ENCODE peak calls at places on chromosome 18, in ten cellular contexts. B is upper lobe of right lung, N is fibroblast of pulmonary artery, R is fibroblast of the aortic adventitia, Y is BE2C, O is AG10803, L is colonic mucosa, V is breast epithelium, U is transverse colon, T is AG04450. G is an unnamed sample.

GRCh38 chr18:21669736-21670135 is 34.8 kb downstream of the ABHD3 start:
- DNase-seq in B (no peak), N (no peak), R (no peak), Y (no peak), O (no peak), L (peak), V (no peak), U (peak), T (no peak), G (no peak)

GRCh38 chr18:23131693-23132319 is 3.5 kb upstream of the CABLES1 start:
- DNase-seq in B (no peak), N (peak), R (peak), Y (peak), O (peak), L (peak), V (no peak), U (peak), T (peak), G (peak)

GRCh38 chr18:26621161-26622026 is 73.0 kb upstream of the KCTD1 start:
- DNase-seq in B (peak), N (peak), R (peak), Y (peak), O (no peak), L (peak), V (no peak), U (peak), T (no peak), G (peak)

GRCh38 chr18:39523281-39523680 is 1957.7 kb upstream of the CELF4 start:
- DNase-seq in B (no peak), N (peak), R (peak), Y (no peak), O (peak), L (no peak), V (no peak), U (no peak), T (peak), G (peak)

GRCh38 chr18:29181151-29181901 is 1004.4 kb upstream of the CDH2 start:
- DNase-seq in B (no peak), N (peak), R (peak), Y (no peak), O (peak), L (no peak), V (no peak), U (no peak), T (peak), G (peak)

GRCh38 chr18:36247036-36247435 is 50.5 kb upstream of the FHOD3 start:
- DNase-seq in B (no peak), N (no peak), R (no peak), Y (no peak), O (no peak), L (no peak), V (no peak), U (no peak), T (no peak), G (no peak)

GRCh38 chr18:26614374-26614773 is 66.0 kb upstream of the KCTD1 start:
- DNase-seq in B (no peak), N (no peak), R (no peak), Y (no peak), O (no peak), L (no peak), V (no peak), U (no peak), T (no peak), G (no peak)

GRCh38 chr18:59783138-59783537 is 85.9 kb upstream of the CCBE1 start:
- DNase-seq in B (no peak), N (peak), R (peak), Y (peak), O (peak), L (no peak), V (no peak), U (no peak), T (no peak), G (peak)

GRCh38 chr18:22267697-22268096 is 98.3 kb downstream of the GATA6 start:
- DNase-seq in B (no peak), N (peak), R (no peak), Y (no peak), O (no peak), L (no peak), V (no peak), U (no peak), T (no peak), G (peak)

GRCh38 chr18:3851159-3851558 is 401.2 kb downstream of the TGIF1 start:
- DNase-seq in B (no peak), N (no peak), R (no peak), Y (no peak), O (no peak), L (no peak), V (no peak), U (no peak), T (no peak), G (peak)

GRCh38 chr18:26383454-26384270 is 157.4 kb downstream of the TAF4B start:
- DNase-seq in B (no peak), N (peak), R (peak), Y (no peak), O (peak), L (no peak), V (no peak), U (no peak), T (no peak), G (peak)

GRCh38 chr18:59742325-59743111 is 45.3 kb upstream of the CCBE1 start:
- DNase-seq in B (peak), N (peak), R (peak), Y (no peak), O (peak), L (no peak), V (no peak), U (no peak), T (no peak), G (peak)

GRCh38 chr18:26655010-26655613 is 106.8 kb upstream of the KCTD1 start:
- DNase-seq in B (no peak), N (peak), R (peak), Y (no peak), O (peak), L (peak), V (no peak), U (no peak), T (no peak), G (peak)

GRCh38 chr18:79857082-79857661 is 59.4 kb downstream of the KCNG2 start:
- DNase-seq in B (peak), N (peak), R (peak), Y (no peak), O (peak), L (peak), V (peak), U (no peak), T (no peak), G (peak)

GRCh38 chr18:27411911-27412310 is 226.8 kb upstream of the CHST9 start:
- DNase-seq in B (no peak), N (peak), R (peak), Y (no peak), O (no peak), L (no peak), V (no peak), U (no peak), T (no peak), G (peak)

GRCh38 chr18:73365018-73365417 is 497.2 kb upstream of the NETO1 start:
- DNase-seq in B (no peak), N (peak), R (peak), Y (no peak), O (peak), L (no peak), V (no peak), U (no peak), T (peak), G (peak)

GRCh38 chr18:46590103-46590502 is 66.9 kb downstream of the LOXHD1 start:
- DNase-seq in B (no peak), N (no peak), R (no peak), Y (no peak), O (no peak), L (no peak), V (no peak), U (no peak), T (no peak), G (no peak)

GRCh38 chr18:58429442-58429841 is 199.4 kb downstream of the ALPK2 start:
- DNase-seq in B (no peak), N (no peak), R (no peak), Y (no peak), O (no peak), L (no peak), V (no peak), U (no peak), T (no peak), G (no peak)

GRCh38 chr18:29840101-29840500 is 1202.4 kb downstream of the DSC3 start:
- DNase-seq in B (no peak), N (peak), R (peak), Y (no peak), O (peak), L (no peak), V (no peak), U (no peak), T (no peak), G (peak)

GRCh38 chr18:74524097-74524496 is 10.2 kb upstream of the CNDP1 start:
- DNase-seq in B (peak), N (no peak), R (no peak), Y (no peak), O (no peak), L (no peak), V (no peak), U (peak), T (no peak), G (no peak)

GRCh38 chr18:23943104-23943503 is 71.5 kb upstream of the TTC39C start:
- DNase-seq in B (no peak), N (no peak), R (no peak), Y (no peak), O (no peak), L (no peak), V (no peak), U (no peak), T (no peak), G (no peak)

GRCh38 chr18:59265246-59266018 is 7.8 kb downstream of the RAX start:
- DNase-seq in B (no peak), N (no peak), R (no peak), Y (peak), O (no peak), L (no peak), V (no peak), U (no peak), T (no peak), G (no peak)

GRCh38 chr18:22489694-22490093 is 72.0 kb upstream of the CTAGE1 start:
- DNase-seq in B (no peak), N (peak), R (peak), Y (no peak), O (peak), L (peak), V (no peak), U (no peak), T (no peak), G (peak)

GRCh38 chr18:79845164-79845563 is 47.4 kb downstream of the KCNG2 start:
- DNase-seq in B (no peak), N (no peak), R (no peak), Y (no peak), O (no peak), L (no peak), V (no peak), U (no peak), T (no peak), G (no peak)

GRCh38 chr18:24860978-24861680 is 400.7 kb downstream of the HRH4 start:
- DNase-seq in B (no peak), N (no peak), R (no peak), Y (no peak), O (no peak), L (no peak), V (no peak), U (no peak), T (no peak), G (no peak)

GRCh38 chr18:58758606-58759005 is 87.3 kb downstream of the MALT1 start:
- DNase-seq in B (no peak), N (no peak), R (no peak), Y (no peak), O (no peak), L (peak), V (no peak), U (no peak), T (no peak), G (no peak)

GRCh38 chr18:13260114-13260926 is 41.8 kb downstream of the LDLRAD4 start:
- DNase-seq in B (peak), N (peak), R (no peak), Y (no peak), O (no peak), L (no peak), V (no peak), U (no peak), T (no peak), G (no peak)

GRCh38 chr18:55422456-55423185 is 165.4 kb downstream of the TCF4 start:
- DNase-seq in B (no peak), N (peak), R (peak), Y (peak), O (peak), L (peak), V (no peak), U (peak), T (no peak), G (peak)

GRCh38 chr18:55420665-55420964 is 167.4 kb downstream of the TCF4 start:
- DNase-seq in B (no peak), N (no peak), R (no peak), Y (no peak), O (no peak), L (no peak), V (no peak), U (no peak), T (no peak), G (no peak)

GRCh38 chr18:55420977-55421611 is 166.9 kb downstream of the TCF4 start:
- DNase-seq in B (no peak), N (no peak), R (peak), Y (no peak), O (no peak), L (no peak), V (no peak), U (no peak), T (no peak), G (no peak)

GRCh38 chr18:55419939-55420664 is 167.9 kb downstream of the TCF4 start:
- DNase-seq in B (no peak), N (no peak), R (peak), Y (no peak), O (peak), L (no peak), V (no peak), U (no peak), T (no peak), G (no peak)

GRCh38 chr18:55421612-55422381 is 166.2 kb downstream of the TCF4 start:
- DNase-seq in B (no peak), N (peak), R (peak), Y (peak), O (peak), L (no peak), V (no peak), U (no peak), T (no peak), G (peak)
- H3K4me3 ChIP-seq in B (peak), N (peak), R (peak), Y (peak), O (peak), L (no peak), V (peak), U (peak), T (peak), G (peak)

GRCh38 chr18:48700222-48700845 is 161.5 kb downstream of the CTIF start:
- DNase-seq in B (no peak), N (no peak), R (no peak), Y (no peak), O (no peak), L (no peak), V (no peak), U (no peak), T (no peak), G (no peak)

GRCh38 chr18:48703418-48703817 is 164.6 kb downstream of the CTIF start:
- DNase-seq in B (no peak), N (no peak), R (no peak), Y (no peak), O (no peak), L (no peak), V (no peak), U (no peak), T (no peak), G (no peak)

GRCh38 chr18:48703033-48703386 is 164.2 kb downstream of the CTIF start:
- DNase-seq in B (no peak), N (no peak), R (no peak), Y (no peak), O (no peak), L (no peak), V (no peak), U (no peak), T (no peak), G (no peak)

GRCh38 chr18:48705043-48705442 is 166.2 kb downstream of the CTIF start:
- DNase-seq in B (no peak), N (no peak), R (peak), Y (no peak), O (no peak), L (no peak), V (no peak), U (no peak), T (no peak), G (no peak)

GRCh38 chr18:48702346-48703032 is 163.7 kb downstream of the CTIF start:
- DNase-seq in B (no peak), N (no peak), R (no peak), Y (no peak), O (no peak), L (no peak), V (no peak), U (no peak), T (no peak), G (no peak)
- H3K4me3 ChIP-seq in B (no peak), N (no peak), R (no peak), Y (no peak), O (no peak), L (no peak), V (no peak), U (no peak), T (no peak), G (no peak)

GRCh38 chr18:63788447-63789096 is 13.4 kb downstream of the SERPINB7 start:
- DNase-seq in B (no peak), N (peak), R (peak), Y (no peak), O (peak), L (no peak), V (no peak), U (no peak), T (peak), G (peak)
- H3K4me3 ChIP-seq in B (no peak), N (no peak), R (no peak), Y (no peak), O (no peak), L (no peak), V (no peak), U (no peak), T (no peak), G (no peak)

GRCh38 chr18:50281972-50282520 is 723 bp upstream of the MBD1 start:
- DNase-seq in B (no peak), N (no peak), R (no peak), Y (no peak), O (no peak), L (no peak), V (peak), U (no peak), T (no peak), G (no peak)

GRCh38 chr18:50279752-50280151 is 1.6 kb downstream of the MBD1 start:
- DNase-seq in B (no peak), N (no peak), R (no peak), Y (no peak), O (no peak), L (no peak), V (no peak), U (no peak), T (no peak), G (no peak)

GRCh38 chr18:50282521-50283335 is 1.4 kb upstream of the MBD1 start:
- DNase-seq in B (peak), N (no peak), R (no peak), Y (no peak), O (no peak), L (no peak), V (no peak), U (no peak), T (no peak), G (no peak)

GRCh38 chr18:50281295-50281971 is at the start of gene MBD1:
- DNase-seq in B (peak), N (peak), R (peak), Y (peak), O (peak), L (peak), V (peak), U (peak), T (peak), G (peak)

DNA sequence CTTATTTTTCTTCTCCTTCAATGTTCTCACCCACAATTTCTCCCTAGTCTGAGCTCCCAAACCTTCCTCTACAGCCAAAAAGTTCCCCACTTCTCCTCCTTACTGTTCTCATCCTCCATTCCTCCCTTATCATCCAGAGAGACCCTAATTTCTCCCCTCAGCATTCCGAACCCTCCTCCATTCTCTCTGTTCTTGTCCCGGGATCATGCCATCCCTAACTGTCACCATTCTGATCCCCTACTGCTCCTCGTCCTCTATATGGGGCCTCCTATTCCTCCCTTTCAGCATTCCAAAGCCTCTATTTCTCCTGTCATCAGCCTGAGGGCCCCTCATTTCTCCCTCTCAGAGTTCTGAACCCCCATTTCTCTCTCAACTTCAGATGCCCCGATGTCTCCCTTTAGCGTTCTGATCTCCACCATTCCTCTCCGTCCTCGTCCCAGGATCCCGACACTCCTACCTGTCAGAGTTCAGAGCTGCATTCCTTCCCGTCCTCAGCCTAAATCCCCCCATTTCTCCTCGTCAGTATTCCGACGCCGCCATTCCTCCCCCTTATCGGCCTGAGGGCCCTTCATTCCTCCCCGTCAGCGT is 522 bp downstream of the MBD1 start:
- DNase-seq in B (no peak), N (no peak), R (no peak), Y (no peak), O (no peak), L (no peak), V (no peak), U (no peak), T (no peak), G (no peak)
- H3K4me3 ChIP-seq in B (peak), N (peak), R (peak), Y (peak), O (peak), L (peak), V (peak), U (peak), T (peak), G (peak)

DNA sequence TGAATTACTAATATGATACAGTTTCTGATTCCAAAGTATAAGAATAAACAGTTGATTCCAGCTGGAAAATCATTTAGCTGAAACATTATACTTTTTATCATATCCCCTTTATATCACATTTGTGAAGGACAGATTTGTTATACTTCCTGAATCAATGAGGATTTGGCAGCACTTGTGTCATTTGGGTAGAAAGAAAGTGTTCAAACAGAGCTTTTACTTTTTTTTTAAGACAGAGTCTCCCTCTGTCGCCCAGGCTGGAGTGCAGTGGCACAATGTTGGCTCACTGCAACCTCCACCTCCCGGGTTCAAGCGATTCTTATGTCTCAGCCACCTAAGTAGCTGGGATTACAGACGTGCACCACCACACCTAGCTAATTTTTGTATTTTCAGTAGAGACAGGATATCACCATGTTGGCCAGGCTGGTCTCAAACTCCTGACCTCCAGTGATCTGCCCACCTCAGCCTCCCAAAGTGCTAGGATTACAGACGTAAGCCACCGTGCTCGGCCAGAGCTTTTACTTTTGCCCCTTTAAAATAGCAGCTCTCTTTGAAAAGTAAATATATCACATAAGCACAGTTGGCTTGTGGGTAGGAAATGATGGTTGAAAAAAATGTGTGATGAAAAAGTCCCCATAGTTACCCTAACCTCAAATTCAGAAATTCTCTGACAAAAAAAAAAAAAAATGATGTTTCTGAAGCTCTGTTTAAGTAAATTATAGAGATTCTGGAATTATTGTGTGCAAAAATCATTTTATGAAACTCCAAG is 95.2 kb downstream of the DTNA start:
- DNase-seq in B (no peak), N (no peak), R (no peak), Y (no peak), O (no peak), L (no peak), V (no peak), U (no peak), T (no peak), G (no peak)
- H3K4me3 ChIP-seq in B (no peak), N (no peak), R (no peak), Y (no peak), O (no peak), L (no peak), V (no peak), U (no peak), T (no peak), G (no peak)

GRCh38 chr18:48138660-48139426 is 208.4 kb upstream of the SMAD2 start:
- DNase-seq in B (no peak), N (no peak), R (no peak), Y (no peak), O (no peak), L (no peak), V (no peak), U (peak), T (no peak), G (no peak)

GRCh38 chr18:48137354-48138208 is 207.1 kb upstream of the SMAD2 start:
- DNase-seq in B (no peak), N (no peak), R (no peak), Y (no peak), O (no peak), L (peak), V (no peak), U (peak), T (no peak), G (no peak)

GRCh38 chr18:48139427-48140347 is 209.2 kb upstream of the SMAD2 start:
- DNase-seq in B (peak), N (no peak), R (no peak), Y (peak), O (no peak), L (peak), V (peak), U (peak), T (no peak), G (no peak)

GRCh38 chr18:48136544-48137353 is 206.3 kb upstream of the SMAD2 start:
- DNase-seq in B (no peak), N (no peak), R (no peak), Y (no peak), O (no peak), L (peak), V (peak), U (peak), T (no peak), G (no peak)

GRCh38 chr18:48138211-48138610 is 207.8 kb upstream of the SMAD2 start:
- DNase-seq in B (no peak), N (no peak), R (no peak), Y (no peak), O (no peak), L (no peak), V (no peak), U (no peak), T (no peak), G (no peak)
- H3K4me3 ChIP-seq in B (no peak), N (no peak), R (no peak), Y (no peak), O (no peak), L (no peak), V (no peak), U (no peak), T (no peak), G (no peak)

G was measured in fibroblast of mammary gland.